ENCODE peak calls at places on chromosomes 3 and 15, in four cellular contexts. One of them, this sample, is unnamed.

GRCh38 chr3:61730058-61730457 is 168.7 kb downstream of the PTPRG start:
- DNase-seq in mucosa of descending colon: no peak
- DNase-seq in NCI-H1092: no peak
- DNase-seq in GM20000: no peak
- DNase-seq in this sample: no peak

GRCh38 chr15:70555713-70556112 is 207.6 kb downstream of the UACA start:
- DNase-seq in NCI-H1092: no peak
- DNase-seq in mucosa of descending colon: no peak
- DNase-seq in GM20000: no peak
- DNase-seq in this sample: no peak

GRCh38 chr3:195195321-195196209 is 75.4 kb downstream of the XXYLT1 start:
- DNase-seq in NCI-H1092: peak
- DNase-seq in GM20000: no peak
- DNase-seq in mucosa of descending colon: no peak
- DNase-seq in this sample: no peak

GRCh38 chr3:155619118-155619915 is 125.6 kb downstream of the PLCH1 start:
- DNase-seq in GM20000: no peak
- DNase-seq in NCI-H1092: no peak
- DNase-seq in mucosa of descending colon: no peak
- DNase-seq in this sample: no peak

GRCh38 chr15:69983696-69984265 is 113.9 kb downstream of the TLE3 start:
- DNase-seq in GM20000: no peak
- DNase-seq in NCI-H1092: no peak
- DNase-seq in mucosa of descending colon: no peak
- DNase-seq in this sample: no peak

GRCh38 chr15:99142562-99142961 is 37.7 kb downstream of the SYNM start:
- DNase-seq in NCI-H1092: no peak
- DNase-seq in mucosa of descending colon: no peak
- DNase-seq in GM20000: no peak
- DNase-seq in this sample: no peak

GRCh38 chr15:36571301-36571700 is 8.1 kb upstream of the CDIN1 start:
- DNase-seq in mucosa of descending colon: no peak
- DNase-seq in NCI-H1092: no peak
- DNase-seq in GM20000: no peak
- DNase-seq in this sample: no peak

GRCh38 chr3:189967254-189967865 is 153.3 kb downstream of the P3H2 start:
- DNase-seq in mucosa of descending colon: peak
- DNase-seq in NCI-H1092: peak
- DNase-seq in GM20000: peak
- DNase-seq in this sample: peak